ENCODE peak calls at places on chromosomes 1 and 21, in four cellular contexts. H, S, T and N are unnamed samples.

GRCh38 chr1:167052389-167052788 is 37.8 kb downstream of the GPA33 start:
- DNase-seq in S (no peak), T (peak; percentile 35), H (no peak), N (no peak)

GRCh38 chr1:60262701-60263100 is 189.1 kb upstream of the C1orf87 start:
- DNase-seq in H (no peak), S (no peak), T (no peak), N (no peak)

GRCh38 chr1:2526824-2527552 is 592 bp upstream of the PANK4 start:
- DNase-seq in T (peak; percentile 72), S (no peak), H (no peak), N (peak; percentile 71)

GRCh38 chr21:38968887-38969543 is 163.3 kb downstream of the ETS2 start:
- DNase-seq in H (no peak), T (no peak), S (no peak), N (no peak)

GRCh38 chr1:158118713-158119402 is 61.8 kb upstream of the CD1D start:
- DNase-seq in S (no peak), T (no peak), H (no peak), N (no peak)

GRCh38 chr1:12480748-12481362 is 137.2 kb downstream of the DHRS3 start:
- DNase-seq in T (no peak), H (peak; percentile 82), S (peak; percentile 82), N (no peak)

GRCh38 chr1:170156594-170156993 is 10.8 kb downstream of the NTMT2 start:
- DNase-seq in T (no peak), S (no peak), H (no peak), N (no peak)

GRCh38 chr1:12617901-12618660 is at the start of gene DHRS3:
- DNase-seq in S (peak; percentile 73), H (peak; percentile 90), T (peak; percentile 78), N (peak; percentile 65)

GRCh38 chr1:19210772-19211549 is 895 bp upstream of the UBR4 start:
- DNase-seq in S (no peak), T (peak; percentile 28), H (no peak), N (no peak)

GRCh38 chr1:64864018-64864945 is 102.1 kb downstream of the JAK1 start:
- DNase-seq in S (no peak), H (peak; percentile 96), T (no peak), N (peak; percentile 84)

GRCh38 chr1:232477728-232478127 is 152.2 kb downstream of the SIPA1L2 start:
- DNase-seq in T (no peak), S (peak; percentile 94), H (no peak), N (no peak)

GRCh38 chr1:168220470-168220871 is 5.3 kb upstream of the SFT2D2 start:
- DNase-seq in S (no peak), H (no peak), T (no peak), N (no peak)

GRCh38 chr1:176669782-176670181 is 206.8 kb downstream of the PAPPA2 start:
- DNase-seq in H (no peak), T (no peak), S (no peak), N (no peak)

DNA sequence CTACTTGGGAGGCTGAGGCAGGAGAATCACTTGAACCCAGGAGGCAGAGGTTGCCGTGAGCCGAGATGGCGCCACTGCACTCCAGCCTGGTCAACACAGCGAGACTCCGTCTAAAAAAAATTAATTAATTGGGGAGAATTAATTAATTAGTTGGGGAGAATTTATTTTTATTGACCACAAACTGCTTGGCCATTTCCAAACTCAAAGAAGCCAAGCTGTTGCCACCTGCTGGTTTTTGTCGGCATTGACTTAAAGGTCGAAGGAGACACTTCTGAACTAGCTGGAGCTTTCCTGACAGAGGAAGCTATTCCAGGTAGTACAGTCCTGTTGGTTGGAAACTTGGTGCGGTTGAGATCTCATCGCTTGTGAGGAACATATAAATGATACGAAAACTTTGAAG is 13.1 kb downstream of the MAP1LC3C start:
- DNase-seq in S (no peak), T (peak; percentile 61), H (no peak), N (peak; percentile 62)
- TF ChIP-seq CTCF in S (peak; percentile 66), T (peak; percentile 56), H (peak; percentile 23), N (peak; percentile 42)

GRCh38 chr1:20498116-20498515 is 9.8 kb downstream of the MUL1 start:
- DNase-seq in H (no peak), S (no peak), T (no peak), N (no peak)

GRCh38 chr1:20499718-20500117 is 8.2 kb downstream of the MUL1 start:
- DNase-seq in T (no peak), H (no peak), S (no peak), N (no peak)

GRCh38 chr1:20496241-20496661 is 10.2 kb upstream of the CAMK2N1 start:
- DNase-seq in H (no peak), T (no peak), S (no peak), N (no peak)

GRCh38 chr1:20499105-20499504 is 8.8 kb downstream of the MUL1 start:
- DNase-seq in T (no peak), H (no peak), S (no peak), N (no peak)

DNA sequence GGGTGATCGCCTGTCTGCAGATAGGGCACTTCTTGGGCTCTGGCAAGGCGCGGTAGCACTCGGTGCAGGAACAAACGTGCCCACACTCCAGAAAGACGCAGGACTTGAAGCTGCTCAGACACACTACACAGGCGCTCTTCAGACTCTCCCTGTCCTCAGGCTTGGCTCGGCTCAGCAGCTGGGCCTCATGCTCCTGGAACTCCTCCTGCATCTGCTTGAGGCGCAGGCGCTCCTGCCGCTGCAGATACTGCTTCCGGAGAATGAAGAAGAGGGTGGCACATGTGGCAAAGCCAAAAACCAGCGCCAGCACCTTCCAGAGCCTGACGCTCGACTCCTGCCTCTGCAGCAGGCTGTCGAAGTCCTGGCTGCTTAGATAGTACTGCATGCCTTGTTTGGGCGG is 7.2 kb downstream of the MUL1 start:
- DNase-seq in S (no peak), T (no peak), H (no peak), N (no peak)
- TF ChIP-seq CTCF in S (no peak), T (no peak), H (no peak), N (no peak)

GRCh38 chr1:27350673-27351540 is 9.1 kb downstream of the SYTL1 start:
- DNase-seq in H (peak; percentile 76), S (no peak), T (peak; percentile 98), N (no peak)
- TF ChIP-seq CTCF in H (no peak), S (no peak), T (peak; percentile 23), N (no peak)

GRCh38 chr1:235326719-235327558 is 1.0 kb downstream of the ARID4B start:
- DNase-seq in H (peak; percentile 92), T (peak; percentile 72), S (no peak), N (peak; percentile 42)

GRCh38 chr1:235327559-235328270 is at the start of gene ARID4B:
- DNase-seq in S (no peak), T (no peak), H (peak; percentile 95), N (peak; percentile 91)

GRCh38 chr1:235329139-235329808 is 904 bp downstream of the GGPS1 start:
- DNase-seq in T (peak; percentile 55), H (peak; percentile 84), S (no peak), N (peak; percentile 56)

GRCh38 chr1:235330918-235331285 is 2.5 kb downstream of the GGPS1 start:
- DNase-seq in S (no peak), H (no peak), T (no peak), N (no peak)

GRCh38 chr1:235328271-235329138 is at the start of gene GGPS1:
- DNase-seq in S (peak; percentile 99), H (peak; percentile 98), T (peak; percentile 99), N (peak; percentile 92)
- TF ChIP-seq CTCF in S (no peak), H (no peak), T (no peak), N (no peak)

GRCh38 chr1:151511636-151512215 is 539 bp downstream of the CGN start:
- DNase-seq in S (no peak), H (no peak), T (peak; percentile 72), N (no peak)
- TF ChIP-seq CTCF in S (no peak), H (no peak), T (peak; percentile 10), N (no peak)

GRCh38 chr1:29864431-29865022 is 628.2 kb downstream of the PTPRU start:
- DNase-seq in T (no peak), S (no peak), H (no peak), N (no peak)

GRCh38 chr1:29868944-29869343 is 632.6 kb downstream of the PTPRU start:
- DNase-seq in H (no peak), S (no peak), T (no peak), N (no peak)

GRCh38 chr1:29860681-29861080 is 624.4 kb downstream of the PTPRU start:
- DNase-seq in H (no peak), T (no peak), S (no peak), N (no peak)

GRCh38 chr1:29861446-29861845 is 625.1 kb downstream of the PTPRU start:
- DNase-seq in H (no peak), T (no peak), S (no peak), N (no peak)

DNA sequence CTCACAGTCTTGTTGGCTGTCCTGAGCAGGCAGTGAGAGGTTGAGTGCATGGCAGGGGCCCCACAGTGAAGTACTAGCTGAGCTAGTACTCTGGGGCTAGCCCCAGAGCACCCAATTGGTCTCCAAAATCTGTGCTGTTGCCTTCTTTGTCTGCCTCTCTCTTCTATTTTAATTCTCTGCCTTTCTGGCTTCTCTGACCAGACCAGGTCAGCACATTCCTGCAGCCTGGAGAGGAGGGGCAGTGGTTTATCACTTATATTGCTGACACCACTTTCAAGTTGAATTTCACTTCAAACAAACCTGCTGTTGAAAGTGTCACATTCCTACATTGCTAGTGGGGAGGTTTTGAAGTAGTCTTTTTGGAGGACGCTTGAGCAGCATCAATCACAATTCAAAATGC is 628.7 kb downstream of the PTPRU start:
- DNase-seq in S (no peak), T (peak; percentile 64), H (no peak), N (no peak)
- TF ChIP-seq CTCF in S (no peak), T (no peak), H (no peak), N (no peak)

DNA sequence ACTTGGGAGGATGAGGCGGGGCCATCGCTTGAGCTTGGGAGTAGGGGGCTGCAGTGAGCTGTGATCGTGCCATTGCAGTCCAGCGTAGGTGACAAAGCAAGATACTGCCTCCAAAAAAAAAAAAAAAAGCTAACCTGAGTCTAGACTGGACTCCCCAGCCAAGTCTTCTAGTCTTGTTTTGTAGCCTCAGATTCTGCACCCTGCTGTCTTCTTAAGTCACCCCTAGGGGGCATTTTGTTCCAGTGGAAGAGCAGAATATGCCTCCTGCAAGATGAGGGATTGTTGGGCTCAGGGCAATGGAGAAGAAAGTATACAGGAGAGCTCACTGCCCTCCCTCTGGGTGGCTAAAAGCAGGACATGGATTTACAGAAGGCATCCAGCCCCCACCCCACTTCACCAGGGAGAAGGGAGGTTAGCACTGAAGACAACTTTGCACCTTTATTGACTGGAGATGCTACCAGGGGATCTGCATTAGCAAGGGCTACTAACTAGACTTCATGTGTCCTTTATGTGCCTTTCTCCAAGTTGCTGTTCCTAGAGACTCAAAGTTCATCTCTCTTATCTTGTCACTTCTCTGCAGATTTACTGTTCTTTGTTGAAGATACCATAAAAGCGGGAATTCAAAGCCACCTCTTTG is 15.3 kb upstream of the RNF187 start:
- DNase-seq in T (peak; percentile 70), S (no peak), H (no peak), N (peak; percentile 61)
- TF ChIP-seq CTCF in T (peak; percentile 66), S (peak; percentile 48), H (peak; percentile 47), N (peak; percentile 62)

GRCh38 chr1:193519922-193520321 is 333.5 kb upstream of the B3GALT2 start:
- DNase-seq in S (no peak), T (no peak), H (no peak), N (no peak)
- TF ChIP-seq CTCF in S (no peak), T (no peak), H (no peak), N (no peak)